ENCODE peak calls at places on chromosomes 13 and 19, in six cellular contexts. R, P, L, A, E and S are unnamed samples.

GRCh38 chr13:31072041-31072440 is 89.7 kb downstream of the HSPH1 start:
- DNase-seq in R (no peak), P (no peak), L (no peak), A (no peak), E (peak; percentile 33), S (peak; percentile 39)

GRCh38 chr19:47229674-47230121 is 1.3 kb downstream of the BBC3 start:
- DNase-seq in R (peak; percentile 22), P (peak; percentile 43), L (no peak), A (no peak), E (peak; percentile 37), S (peak; percentile 41)

GRCh38 chr13:30148171-30148754 is 159.1 kb downstream of the KATNAL1 start:
- DNase-seq in R (no peak), P (no peak), L (no peak), A (no peak), E (no peak), S (no peak)

GRCh38 chr13:106865706-106866288 is 297.9 kb upstream of the ARGLU1 start:
- DNase-seq in R (no peak), P (no peak), L (no peak), A (no peak), E (no peak), S (no peak)

GRCh38 chr13:113088691-113089020 is 16.9 kb upstream of the F7 start:
- DNase-seq in R (no peak), P (no peak), L (no peak), A (no peak), E (no peak), S (no peak)

GRCh38 chr13:20492641-20493040 is 33.0 kb downstream of the CRYL1 start:
- DNase-seq in R (peak; percentile 73), P (no peak), L (no peak), A (no peak), E (peak; percentile 43), S (peak; percentile 75)

GRCh38 chr19:32041681-32042292 is 303.6 kb upstream of the ZNF507 start:
- DNase-seq in R (no peak), P (peak; percentile 58), L (no peak), A (no peak), E (peak; percentile 69), S (peak; percentile 28)

GRCh38 chr19:55095260-55096060 is 19.8 kb downstream of the EPS8L1 start:
- DNase-seq in R (no peak), P (no peak), L (no peak), A (no peak), E (no peak), S (no peak)

GRCh38 chr13:100724568-100724967 is 50.0 kb upstream of the TMTC4 start:
- DNase-seq in R (peak; percentile 27), P (no peak), L (no peak), A (no peak), E (no peak), S (no peak)

GRCh38 chr13:109764474-109765292 is 21.7 kb downstream of the IRS2 start:
- DNase-seq in R (no peak), P (peak; percentile 80), L (no peak), A (no peak), E (no peak), S (no peak)

GRCh38 chr13:71517004-71517403 is 350.0 kb downstream of the DACH1 start:
- DNase-seq in R (peak; percentile 37), P (no peak), L (no peak), A (no peak), E (no peak), S (no peak)

GRCh38 chr19:54256250-54257115 is 590 bp downstream of the LILRB5 start:
- DNase-seq in R (no peak), P (no peak), L (no peak), A (peak; percentile 55), E (no peak), S (no peak)

GRCh38 chr19:16343156-16343555 is 18.5 kb downstream of the KLF2 start:
- DNase-seq in R (no peak), P (no peak), L (no peak), A (no peak), E (no peak), S (no peak)

GRCh38 chr13:22130254-22130653 is 459.4 kb downstream of the FGF9 start:
- DNase-seq in R (no peak), P (no peak), L (no peak), A (no peak), E (no peak), S (no peak)

GRCh38 chr19:28615966-28616365 is 597.0 kb downstream of the UQCRFS1 start:
- DNase-seq in R (no peak), P (no peak), L (no peak), A (no peak), E (no peak), S (no peak)

GRCh38 chr13:49649244-49649962 is 21.1 kb downstream of the ARL11 start:
- DNase-seq in R (peak; percentile 64), P (peak; percentile 18), L (no peak), A (no peak), E (peak; percentile 71), S (peak; percentile 67)

GRCh38 chr19:48806518-48806817 is 4.4 kb downstream of the BCAT2 start:
- DNase-seq in R (no peak), P (peak; percentile 28), L (no peak), A (no peak), E (no peak), S (no peak)
- H3K4me3 ChIP-seq in R (no peak overlapping the region), P (no peak overlapping the region), L (no peak overlapping the region), A (no peak overlapping the region), E (no peak overlapping the region), S (no peak overlapping the region)

GRCh38 chr19:35118268-35119026 is 2.8 kb downstream of the FXYD3 start:
- DNase-seq in R (no peak), P (no peak), L (no peak), A (no peak), E (no peak), S (no peak)
- H3K4me3 ChIP-seq in R (no peak overlapping the region), P (no peak overlapping the region), L (no peak overlapping the region), A (no peak overlapping the region), E (no peak overlapping the region), S (no peak overlapping the region)

GRCh38 chr19:39481676-39482075 is 1.0 kb downstream of the TIMM50 start:
- DNase-seq in R (no peak), P (no peak), L (no peak), A (no peak), E (no peak), S (no peak)
- H3K4me3 ChIP-seq in R (peak overlapping the region; percentile 84), P (peak overlapping the region; percentile 87), L (peak overlapping the region; percentile 81), A (peak overlapping the region; percentile 90), E (peak overlapping the region; percentile 93), S (peak overlapping the region; percentile 99)

GRCh38 chr13:42946927-42947326 is 45.1 kb downstream of the EPSTI1 start:
- DNase-seq in R (no peak), P (no peak), L (no peak), A (no peak), E (peak; percentile 48), S (peak; percentile 87)
- H3K4me3 ChIP-seq in R (no peak overlapping the region), P (no peak overlapping the region), L (no peak overlapping the region), A (no peak overlapping the region), E (no peak overlapping the region), S (no peak overlapping the region)

GRCh38 chr19:18764591-18765051 is 26.5 kb downstream of the COMP start:
- DNase-seq in R (peak; percentile 73), P (no peak), L (no peak), A (no peak), E (no peak), S (no peak)

GRCh38 chr19:18761531-18762110 is 29.5 kb downstream of the COMP start:
- DNase-seq in R (no peak), P (no peak), L (no peak), A (no peak), E (no peak), S (no peak)

GRCh38 chr19:18765224-18765623 is 25.9 kb downstream of the COMP start:
- DNase-seq in R (no peak), P (no peak), L (no peak), A (no peak), E (no peak), S (no peak)

GRCh38 chr19:18762125-18763023 is 28.7 kb downstream of the COMP start:
- DNase-seq in R (peak; percentile 95), P (no peak), L (peak; percentile 51), A (no peak), E (peak; percentile 56), S (peak; percentile 18)

GRCh38 chr19:18763674-18764590 is 27.2 kb downstream of the COMP start:
- DNase-seq in R (peak; percentile 82), P (no peak), L (no peak), A (no peak), E (no peak), S (peak; percentile 46)
- H3K4me3 ChIP-seq in R (no peak overlapping the region), P (no peak overlapping the region), L (no peak overlapping the region), A (no peak overlapping the region), E (no peak overlapping the region), S (no peak overlapping the region)

DNA sequence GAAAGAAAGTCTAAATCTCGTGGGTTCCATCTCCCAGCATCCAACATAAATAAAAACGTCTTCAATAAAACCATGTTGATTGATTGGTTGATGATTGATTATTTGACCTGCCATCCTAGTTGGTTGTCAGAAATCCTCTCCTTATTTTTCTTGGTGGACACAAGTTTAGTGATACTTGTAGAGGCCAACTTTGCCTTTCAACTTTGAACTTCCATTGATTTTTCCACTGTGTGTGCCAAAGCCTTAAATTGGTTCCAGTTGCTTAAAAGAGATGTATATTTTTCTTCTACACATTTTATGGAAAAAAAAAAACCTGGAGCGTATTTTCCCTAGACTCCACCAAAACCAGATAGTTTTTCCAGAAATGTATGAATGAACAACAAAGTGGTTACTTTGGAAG is 85.0 kb downstream of the MBNL2 start:
- DNase-seq in R (no peak), P (no peak), L (no peak), A (no peak), E (no peak), S (no peak)
- H3K4me3 ChIP-seq in R (no peak overlapping the region), P (no peak overlapping the region), L (no peak overlapping the region), A (no peak overlapping the region), E (no peak overlapping the region), S (no peak overlapping the region)

DNA sequence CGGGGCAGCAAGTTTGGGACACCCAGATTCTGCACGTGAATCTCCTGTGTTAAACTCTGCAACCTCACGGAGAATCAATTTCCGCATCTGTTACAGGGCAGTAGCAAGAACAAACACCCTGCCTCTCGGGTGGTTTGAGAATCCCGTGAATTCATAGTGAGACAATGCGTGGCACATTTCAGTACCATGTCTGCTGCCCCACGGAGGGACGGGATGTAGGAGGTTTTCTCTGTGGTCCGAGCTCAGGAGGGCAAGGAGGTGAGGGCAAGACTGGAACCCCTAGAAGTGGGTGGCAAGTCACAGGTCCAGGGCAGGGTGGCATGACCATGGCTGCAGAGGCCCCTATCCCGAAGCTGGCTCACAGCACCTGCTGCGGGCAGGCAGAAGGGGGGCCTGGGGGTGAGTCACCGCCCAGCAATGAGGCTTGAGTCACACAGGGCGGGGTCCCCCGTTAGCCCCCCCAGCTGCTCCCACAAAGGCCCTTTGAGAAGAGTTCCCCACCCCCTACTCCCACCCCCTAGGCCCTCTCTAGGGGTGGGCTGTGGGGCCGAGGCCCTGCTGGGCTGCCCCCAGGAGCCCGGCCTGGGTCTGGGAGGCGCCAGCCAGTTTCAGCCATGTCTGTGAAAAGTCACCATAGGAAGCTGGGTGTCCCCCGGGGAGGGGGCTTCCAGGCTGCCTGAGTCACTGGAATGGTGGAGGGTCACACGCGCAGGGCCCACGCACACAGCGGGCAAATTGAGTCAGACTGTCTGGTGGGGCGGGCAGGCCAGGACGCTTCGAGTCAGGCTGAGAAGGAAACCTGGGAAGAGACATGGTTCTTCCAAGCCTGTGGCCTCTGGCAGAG is 25.8 kb upstream of the NANOS3 start:
- DNase-seq in R (peak; percentile 99), P (peak; percentile 99), L (peak; percentile 80), A (peak; percentile 97), E (peak; percentile 95), S (peak; percentile 95)
- H3K4me3 ChIP-seq in R (peak overlapping the region; percentile 60), P (peak overlapping the region; percentile 29), L (peak overlapping the region; percentile 33), A (peak overlapping the region; percentile 63), E (peak overlapping the region; percentile 39), S (no peak overlapping the region)